ENCODE peak calls at places on chromosomes 7 and 10, in eight cellular contexts. One of them, this sample, is unnamed.

GRCh38 chr7:48421357-48421756 is 250.1 kb downstream of the ABCA13 start:
- DNase-seq in body of pancreas: no peak
- DNase-seq in GM12878: no peak
- DNase-seq in H1: no peak
- DNase-seq in esophagus muscularis mucosa: peak; percentile 55
- DNase-seq in thyroid gland: no peak
- DNase-seq in IMR-90: peak; percentile 53
- DNase-seq in HCT116: no peak
- DNase-seq in this sample: no peak

GRCh38 chr10:58438340-58438739 is 53.1 kb downstream of the TFAM start:
- DNase-seq in GM12878: no peak
- DNase-seq in thyroid gland: no peak
- DNase-seq in body of pancreas: no peak
- DNase-seq in esophagus muscularis mucosa: no peak
- DNase-seq in HCT116: no peak
- DNase-seq in IMR-90: peak; percentile 73
- DNase-seq in H1: no peak
- DNase-seq in this sample: no peak

GRCh38 chr10:129968937-129969527 is 5.0 kb upstream of the EBF3 start:
- DNase-seq in GM12878: no peak
- DNase-seq in IMR-90: peak; percentile 31
- DNase-seq in thyroid gland: no peak
- DNase-seq in esophagus muscularis mucosa: no peak
- DNase-seq in H1: peak; percentile 93
- DNase-seq in body of pancreas: peak; percentile 45
- DNase-seq in HCT116: no peak
- DNase-seq in this sample: peak; percentile 49

GRCh38 chr10:122018951-122019413 is 30.0 kb downstream of the TACC2 start:
- DNase-seq in GM12878: no peak
- DNase-seq in esophagus muscularis mucosa: no peak
- DNase-seq in body of pancreas: peak; percentile 56
- DNase-seq in thyroid gland: peak; percentile 81
- DNase-seq in HCT116: no peak
- DNase-seq in H1: no peak
- DNase-seq in IMR-90: no peak
- DNase-seq in this sample: no peak

GRCh38 chr10:131831561-131831960 is 69.2 kb upstream of the PPP2R2D start:
- DNase-seq in body of pancreas: no peak
- DNase-seq in GM12878: no peak
- DNase-seq in thyroid gland: no peak
- DNase-seq in H1: no peak
- DNase-seq in IMR-90: no peak
- DNase-seq in esophagus muscularis mucosa: no peak
- DNase-seq in HCT116: no peak
- DNase-seq in this sample: peak; percentile 6

GRCh38 chr10:128602183-128602582 is 476.0 kb upstream of the MKI67 start:
- DNase-seq in body of pancreas: no peak
- DNase-seq in thyroid gland: no peak
- DNase-seq in IMR-90: no peak
- DNase-seq in H1: no peak
- DNase-seq in HCT116: no peak
- DNase-seq in GM12878: no peak
- DNase-seq in esophagus muscularis mucosa: no peak
- DNase-seq in this sample: no peak

GRCh38 chr10:52855546-52856325 is 83.2 kb upstream of the MBL2 start:
- DNase-seq in H1: no peak
- DNase-seq in HCT116: no peak
- DNase-seq in body of pancreas: no peak
- DNase-seq in thyroid gland: no peak
- DNase-seq in IMR-90: no peak
- DNase-seq in esophagus muscularis mucosa: no peak
- DNase-seq in GM12878: no peak
- DNase-seq in this sample: no peak

GRCh38 chr7:149870701-149871483 is 2.9 kb upstream of the ATP6V0E2 start:
- DNase-seq in esophagus muscularis mucosa: no peak
- DNase-seq in GM12878: no peak
- DNase-seq in body of pancreas: no peak
- DNase-seq in HCT116: no peak
- DNase-seq in IMR-90: no peak
- DNase-seq in thyroid gland: no peak
- DNase-seq in H1: peak; percentile 24
- DNase-seq in this sample: no peak

GRCh38 chr10:60974463-60975149 is 30.6 kb upstream of the RHOBTB1 start:
- DNase-seq in H1: no peak
- DNase-seq in esophagus muscularis mucosa: no peak
- DNase-seq in HCT116: no peak
- DNase-seq in thyroid gland: no peak
- DNase-seq in body of pancreas: no peak
- DNase-seq in GM12878: no peak
- DNase-seq in IMR-90: peak; percentile 59
- DNase-seq in this sample: no peak

GRCh38 chr7:69602522-69602921 is 4.2 kb downstream of the AUTS2 start:
- DNase-seq in esophagus muscularis mucosa: no peak
- DNase-seq in HCT116: no peak
- DNase-seq in IMR-90: no peak
- DNase-seq in GM12878: no peak
- DNase-seq in thyroid gland: no peak
- DNase-seq in body of pancreas: no peak
- DNase-seq in H1: no peak
- DNase-seq in this sample: no peak

GRCh38 chr7:69605070-69605469 is 6.8 kb downstream of the AUTS2 start:
- DNase-seq in body of pancreas: no peak
- DNase-seq in esophagus muscularis mucosa: no peak
- DNase-seq in GM12878: no peak
- DNase-seq in IMR-90: no peak
- DNase-seq in H1: no peak
- DNase-seq in thyroid gland: no peak
- DNase-seq in HCT116: no peak
- DNase-seq in this sample: no peak

GRCh38 chr7:69599879-69600764 is 1.8 kb downstream of the AUTS2 start:
- DNase-seq in H1: no peak
- DNase-seq in thyroid gland: peak; percentile 5
- DNase-seq in IMR-90: no peak
- DNase-seq in esophagus muscularis mucosa: no peak
- DNase-seq in HCT116: no peak
- DNase-seq in GM12878: no peak
- DNase-seq in body of pancreas: no peak
- DNase-seq in this sample: no peak

GRCh38 chr7:69603937-69604494 is 5.7 kb downstream of the AUTS2 start:
- DNase-seq in IMR-90: no peak
- DNase-seq in H1: no peak
- DNase-seq in thyroid gland: no peak
- DNase-seq in GM12878: peak; percentile 53
- DNase-seq in HCT116: no peak
- DNase-seq in body of pancreas: no peak
- DNase-seq in esophagus muscularis mucosa: no peak
- DNase-seq in this sample: no peak

DNA sequence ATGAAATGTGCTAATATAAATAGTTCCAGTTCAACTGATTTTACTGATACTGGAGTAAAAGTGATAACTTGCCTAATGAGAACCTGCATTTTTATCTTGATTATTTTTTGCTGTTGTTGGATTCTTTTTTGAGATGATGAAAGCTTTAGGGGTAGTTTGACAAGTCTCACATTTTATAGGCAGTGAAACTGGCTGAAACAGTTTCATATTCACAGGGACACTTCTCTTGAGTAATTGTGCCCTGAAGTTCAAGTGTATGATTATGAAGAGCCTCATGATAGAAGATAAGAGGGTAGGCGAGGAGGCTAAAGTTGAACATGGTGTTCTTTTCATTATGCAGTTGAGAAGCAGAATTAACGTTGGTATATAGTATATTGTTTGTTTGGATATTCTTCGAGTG is 5.1 kb downstream of the AUTS2 start:
- DNase-seq in thyroid gland: no peak
- DNase-seq in IMR-90: no peak
- DNase-seq in H1: no peak
- DNase-seq in GM12878: no peak
- DNase-seq in HCT116: no peak
- DNase-seq in esophagus muscularis mucosa: no peak
- DNase-seq in body of pancreas: no peak
- DNase-seq in this sample: no peak
- H3K4me3 ChIP-seq in thyroid gland: no peak overlapping the region
- H3K4me3 ChIP-seq in IMR-90: no peak overlapping the region
- H3K4me3 ChIP-seq in H1: no peak overlapping the region
- H3K4me3 ChIP-seq in GM12878: peak overlapping the region; percentile 53
- H3K4me3 ChIP-seq in HCT116: no peak overlapping the region
- H3K4me3 ChIP-seq in esophagus muscularis mucosa: no peak overlapping the region
- H3K4me3 ChIP-seq in body of pancreas: no peak overlapping the region
- H3K4me3 ChIP-seq in this sample: no peak overlapping the region

DNA sequence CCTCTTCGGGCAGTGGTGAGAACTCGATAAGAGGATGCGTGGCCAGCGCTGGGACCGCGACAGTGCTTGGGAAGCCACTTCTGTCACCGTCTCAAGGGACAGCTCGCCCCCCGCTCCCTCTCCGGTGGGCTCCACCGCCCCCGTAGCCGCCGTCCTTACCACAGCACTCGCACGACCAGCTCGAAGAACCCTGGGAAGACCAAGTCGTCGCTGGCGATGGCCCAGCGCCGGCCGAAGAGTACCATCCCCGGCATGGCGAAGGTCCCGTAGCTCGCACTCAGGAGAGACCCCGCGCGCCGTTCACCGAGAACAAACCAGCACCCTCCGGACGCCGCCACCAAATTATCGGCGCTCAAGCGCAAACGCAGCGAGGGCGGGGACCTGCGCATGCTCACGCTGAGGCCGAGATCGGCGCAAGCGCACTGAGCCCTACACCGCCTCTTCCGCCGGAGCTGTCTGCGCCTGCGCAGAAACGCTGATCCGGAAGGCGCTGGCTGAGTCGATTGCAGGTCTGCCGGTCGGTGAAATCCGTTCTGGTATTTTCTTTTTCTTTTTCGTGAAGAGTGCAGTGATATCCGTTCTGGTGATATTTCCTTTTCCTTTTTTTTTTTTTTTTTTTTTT is at the start of gene DAGLB:
- DNase-seq in HCT116: peak; percentile 79
- DNase-seq in IMR-90: peak; percentile 88
- DNase-seq in body of pancreas: peak; percentile 93
- DNase-seq in esophagus muscularis mucosa: peak; percentile 95
- DNase-seq in thyroid gland: peak; percentile 90
- DNase-seq in GM12878: peak; percentile 85
- DNase-seq in H1: peak; percentile 96
- DNase-seq in this sample: peak; percentile 96
- TF ChIP-seq POLR2A in HCT116: peak; percentile 79
- TF ChIP-seq POLR2A in IMR-90: peak; percentile 79
- TF ChIP-seq POLR2A in body of pancreas: peak; percentile 82
- TF ChIP-seq POLR2A in esophagus muscularis mucosa: peak; percentile 85
- TF ChIP-seq POLR2A in thyroid gland: peak; percentile 57
- TF ChIP-seq POLR2A in GM12878: peak; percentile 92
- TF ChIP-seq POLR2A in H1: peak; percentile 90
- TF ChIP-seq POLR2A in this sample: peak; percentile 85

DNA sequence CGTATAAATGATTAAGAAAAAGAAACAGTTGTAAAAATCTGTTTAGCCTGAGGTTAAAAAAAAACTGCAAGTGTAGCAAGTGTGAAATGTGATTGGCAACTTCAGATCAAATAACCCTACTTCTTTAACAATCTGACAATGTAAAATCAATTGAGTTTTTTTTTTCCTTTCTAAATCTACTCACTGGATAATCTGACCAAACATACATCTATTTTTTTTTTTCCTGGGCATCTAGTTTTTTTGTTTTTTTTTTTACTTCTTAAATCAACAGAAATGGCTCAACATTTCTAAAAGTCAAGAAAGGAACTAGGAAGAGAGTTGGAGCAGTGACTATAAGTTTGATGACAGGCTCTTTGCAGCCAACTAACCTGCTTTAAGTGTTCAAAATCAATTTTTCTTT is 1.4 kb downstream of the ARL3 start:
- DNase-seq in HCT116: no peak
- DNase-seq in GM12878: no peak
- DNase-seq in body of pancreas: no peak
- DNase-seq in esophagus muscularis mucosa: no peak
- DNase-seq in thyroid gland: no peak
- DNase-seq in IMR-90: no peak
- DNase-seq in H1: no peak
- DNase-seq in this sample: no peak
- H3K27ac ChIP-seq in HCT116: no peak overlapping the region
- H3K27ac ChIP-seq in GM12878: peak overlapping the region; percentile 88
- H3K27ac ChIP-seq in body of pancreas: no peak overlapping the region
- H3K27ac ChIP-seq in esophagus muscularis mucosa: no peak overlapping the region
- H3K27ac ChIP-seq in thyroid gland: no peak overlapping the region
- H3K27ac ChIP-seq in IMR-90: no peak overlapping the region
- H3K27ac ChIP-seq in H1: no peak overlapping the region
- H3K27ac ChIP-seq in this sample: peak overlapping the region; percentile 90

GRCh38 chr7:157273208-157274202 is 63.3 kb upstream of the DNAJB6 start:
- DNase-seq in body of pancreas: peak; percentile 74
- DNase-seq in IMR-90: peak; percentile 74
- DNase-seq in H1: peak; percentile 92
- DNase-seq in esophagus muscularis mucosa: no peak
- DNase-seq in GM12878: no peak
- DNase-seq in HCT116: peak; percentile 21
- DNase-seq in thyroid gland: peak; percentile 64
- DNase-seq in this sample: peak; percentile 65
- H3K4me3 ChIP-seq in body of pancreas: no peak overlapping the region
- H3K4me3 ChIP-seq in IMR-90: no peak overlapping the region
- H3K4me3 ChIP-seq in H1: no peak overlapping the region
- H3K4me3 ChIP-seq in esophagus muscularis mucosa: no peak overlapping the region
- H3K4me3 ChIP-seq in GM12878: no peak overlapping the region
- H3K4me3 ChIP-seq in HCT116: no peak overlapping the region
- H3K4me3 ChIP-seq in thyroid gland: no peak overlapping the region
- H3K4me3 ChIP-seq in this sample: no peak overlapping the region

GRCh38 chr10:73246783-73247508 is at the start of gene DNAJC9:
- DNase-seq in esophagus muscularis mucosa: peak; percentile 98
- DNase-seq in GM12878: peak; percentile 85
- DNase-seq in IMR-90: peak; percentile 90
- DNase-seq in body of pancreas: peak; percentile 97
- DNase-seq in thyroid gland: peak; percentile 95
- DNase-seq in HCT116: peak; percentile 90
- DNase-seq in H1: peak; percentile 99
- DNase-seq in this sample: peak; percentile 94
- TF ChIP-seq POLR2A in esophagus muscularis mucosa: peak; percentile 86
- TF ChIP-seq POLR2A in GM12878: peak; percentile 98
- TF ChIP-seq POLR2A in IMR-90: peak; percentile 90
- TF ChIP-seq POLR2A in body of pancreas: peak; percentile 97
- TF ChIP-seq POLR2A in thyroid gland: no peak
- TF ChIP-seq POLR2A in HCT116: peak; percentile 97
- TF ChIP-seq POLR2A in H1: peak; percentile 100
- TF ChIP-seq POLR2A in this sample: peak; percentile 44

DNA sequence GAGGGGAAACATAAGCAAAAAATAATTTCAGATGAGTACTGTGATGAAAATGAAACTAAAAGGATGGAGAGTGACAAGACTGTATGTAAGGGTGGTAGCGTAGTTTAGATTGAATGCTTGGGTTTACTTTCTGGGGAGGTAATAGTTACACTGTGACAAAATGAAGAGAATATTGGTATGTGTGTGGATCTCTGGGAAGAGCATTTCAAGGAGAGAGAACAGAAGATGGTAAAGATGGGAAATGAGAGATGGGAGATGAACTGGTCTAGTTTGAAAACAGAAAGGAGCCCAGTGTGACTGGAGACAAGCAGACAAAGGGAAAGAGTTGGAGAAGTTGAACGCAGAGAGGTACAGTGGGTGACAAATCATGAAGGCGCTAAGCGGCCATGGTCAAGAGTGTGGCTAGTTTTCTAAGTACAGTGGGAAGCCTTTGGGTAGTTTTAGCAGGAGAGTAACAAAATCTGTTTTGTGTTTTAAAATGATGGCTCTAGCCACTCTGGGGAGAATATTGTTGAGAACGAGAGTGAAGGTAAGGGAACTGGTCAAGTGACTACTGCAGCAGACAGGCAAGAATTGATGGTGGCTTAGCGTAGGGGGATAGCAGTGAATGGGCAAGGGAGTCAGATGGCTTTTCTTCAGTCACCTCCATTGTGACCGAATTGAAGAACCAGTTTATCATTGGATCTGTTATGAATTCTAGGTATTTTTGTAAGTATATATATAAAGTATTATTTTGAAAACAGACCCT is 22.6 kb downstream of the PALS2 start:
- DNase-seq in esophagus muscularis mucosa: no peak
- DNase-seq in body of pancreas: no peak
- DNase-seq in GM12878: no peak
- DNase-seq in IMR-90: no peak
- DNase-seq in thyroid gland: no peak
- DNase-seq in H1: no peak
- DNase-seq in HCT116: no peak
- DNase-seq in this sample: no peak
- H3K27ac ChIP-seq in esophagus muscularis mucosa: no peak overlapping the region
- H3K27ac ChIP-seq in body of pancreas: no peak overlapping the region
- H3K27ac ChIP-seq in GM12878: peak overlapping the region; percentile 92
- H3K27ac ChIP-seq in IMR-90: no peak overlapping the region
- H3K27ac ChIP-seq in thyroid gland: no peak overlapping the region
- H3K27ac ChIP-seq in H1: no peak overlapping the region
- H3K27ac ChIP-seq in HCT116: no peak overlapping the region
- H3K27ac ChIP-seq in this sample: no peak overlapping the region